ENCODE peak calls at places on chromosomes 16 and 17, in four cellular contexts. R, I, B and X are unnamed samples.
A peak's percentile ranks its signal among the peaks of the same experiment; 100 is the strongest.

GRCh38 chr16:84643677-84644076 is 4.6 kb upstream of the KLHL36 start:
- DNase-seq in I (no peak), B (no peak), R (no peak), X (no peak)

GRCh38 chr16:4376126-4376819 is 4.6 kb downstream of the VASN start:
- DNase-seq in R (no peak), B (no peak), I (peak; percentile 71), X (no peak)

GRCh38 chr17:69578385-69578936 is 164.0 kb downstream of the MAP2K6 start:
- DNase-seq in I (no peak), B (no peak), R (no peak), X (no peak)

GRCh38 chr16:49442805-49443204 is 69.2 kb downstream of the C16orf78 start:
- DNase-seq in R (no peak), I (no peak), B (no peak), X (no peak)

GRCh38 chr16:89200124-89200849 is at the start of gene SLC22A31:
- DNase-seq in R (no peak), B (no peak), I (no peak), X (peak; percentile 45)

GRCh38 chr17:74712756-74713155 is at the start of gene CD300LF:
- DNase-seq in B (no peak), R (no peak), I (no peak), X (peak; percentile 81)

GRCh38 chr17:38431343-38432145 is 3.3 kb downstream of the ARHGAP23 start:
- DNase-seq in R (no peak), I (no peak), B (no peak), X (no peak)

GRCh38 chr16:50797456-50797855 is 55.6 kb downstream of the CYLD start:
- DNase-seq in R (no peak), I (peak; percentile 34), B (no peak), X (no peak)

GRCh38 chr17:79607941-79608728 is 2.7 kb downstream of the RBFOX3 start:
- DNase-seq in R (no peak), I (peak; percentile 11), B (no peak), X (no peak)
- TF ChIP-seq CTCF in R (no peak), I (no peak), B (peak; percentile 21), X (no peak)

GRCh38 chr17:73646409-73647305 is 2.4 kb upstream of the SDK2 start:
- DNase-seq in B (peak; percentile 51), I (peak; percentile 40), R (no peak), X (no peak)
- TF ChIP-seq CTCF in B (peak; percentile 69), I (peak; percentile 50), R (peak; percentile 43), X (no peak)

GRCh38 chr16:57535680-57536305 is 578 bp downstream of the CCDC102A start:
- DNase-seq in B (peak; percentile 94), I (peak; percentile 92), R (peak; percentile 92), X (peak; percentile 73)
- TF ChIP-seq CTCF in B (peak; percentile 38), I (no peak), R (no peak), X (no peak)

GRCh38 chr17:49603238-49603637 is 27.6 kb downstream of the NXPH3 start:
- DNase-seq in R (no peak), B (no peak), I (no peak), X (no peak)

GRCh38 chr17:49602783-49603182 is 27.1 kb downstream of the NXPH3 start:
- DNase-seq in R (no peak), B (no peak), I (no peak), X (no peak)

GRCh38 chr17:49600949-49601348 is 25.3 kb downstream of the NXPH3 start:
- DNase-seq in R (no peak), I (no peak), B (no peak), X (no peak)

GRCh38 chr17:49604314-49604869 is 28.7 kb downstream of the NXPH3 start:
- DNase-seq in R (no peak), I (no peak), B (no peak), X (no peak)

DNA sequence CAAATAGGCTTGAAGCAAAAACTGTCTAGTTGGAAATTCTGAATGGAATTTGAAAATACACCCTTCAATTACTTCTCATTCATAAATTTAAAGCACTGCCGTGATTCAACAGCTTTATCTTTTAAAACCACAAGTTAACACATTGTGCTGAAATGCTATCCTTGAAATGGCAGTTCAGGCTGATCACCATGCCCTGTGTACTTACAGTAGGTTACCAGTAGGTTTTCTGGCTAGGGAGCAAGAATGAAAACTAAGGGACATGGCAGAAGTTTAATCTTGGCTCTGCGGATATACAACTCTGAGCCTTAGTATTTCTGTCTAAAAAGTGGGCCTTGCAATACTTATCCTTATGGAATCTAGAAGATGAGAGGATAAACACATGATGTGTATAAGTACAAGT is 28.0 kb downstream of the NXPH3 start:
- DNase-seq in I (peak; percentile 26), R (no peak), B (no peak), X (no peak)
- TF ChIP-seq CTCF in I (peak; percentile 30), R (no peak), B (peak; percentile 40), X (no peak)

GRCh38 chr16:16143941-16144340 is 79.4 kb downstream of the ABCC6 start:
- DNase-seq in I (no peak), B (no peak), R (no peak), X (no peak)

GRCh38 chr16:16141784-16142396 is 81.4 kb downstream of the ABCC6 start:
- DNase-seq in R (no peak), I (no peak), B (no peak), X (no peak)

GRCh38 chr16:16141141-16141540 is 82.2 kb downstream of the ABCC6 start:
- DNase-seq in I (no peak), B (no peak), R (no peak), X (no peak)

GRCh38 chr16:16144416-16144815 is 78.9 kb downstream of the ABCC6 start:
- DNase-seq in R (no peak), I (no peak), B (no peak), X (no peak)

GRCh38 chr16:16143038-16143763 is 80.1 kb downstream of the ABCC6 start:
- DNase-seq in R (no peak), I (peak; percentile 21), B (no peak), X (no peak)
- TF ChIP-seq CTCF in R (no peak), I (peak; percentile 52), B (peak; percentile 51), X (peak; percentile 52)

GRCh38 chr16:72246423-72246822 is 74.5 kb upstream of the PMFBP1 start:
- DNase-seq in B (no peak), R (no peak), I (no peak), X (no peak)

GRCh38 chr16:72242757-72243156 is 70.8 kb upstream of the PMFBP1 start:
- DNase-seq in I (no peak), R (no peak), B (no peak), X (no peak)

GRCh38 chr16:72247821-72248253 is 75.9 kb upstream of the PMFBP1 start:
- DNase-seq in B (no peak), R (no peak), I (peak; percentile 47), X (no peak)

GRCh38 chr16:72241930-72242329 is 70.0 kb upstream of the PMFBP1 start:
- DNase-seq in B (no peak), I (peak; percentile 79), R (no peak), X (no peak)

DNA sequence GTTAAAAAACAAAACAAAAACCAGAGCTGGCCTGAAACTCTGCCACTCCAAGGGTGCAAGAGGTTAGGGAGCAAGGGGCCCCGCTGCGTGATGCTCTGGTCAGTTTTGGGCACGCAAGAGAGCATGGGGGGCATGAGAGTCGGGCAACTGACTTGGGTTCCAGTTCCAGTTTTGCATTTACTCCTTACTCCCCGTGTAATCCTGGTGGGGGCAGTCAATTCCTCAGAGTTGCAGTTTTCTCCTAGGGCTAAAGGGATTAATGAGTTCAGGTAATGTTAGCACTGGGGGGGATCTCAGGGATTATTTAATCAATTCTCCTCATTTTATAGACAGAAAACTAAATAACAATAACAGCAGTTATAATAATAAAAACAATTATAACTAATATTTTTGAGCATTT is 72.9 kb upstream of the PMFBP1 start:
- DNase-seq in B (no peak), I (peak; percentile 17), R (no peak), X (no peak)
- TF ChIP-seq CTCF in B (no peak), I (peak; percentile 46), R (no peak), X (no peak)

GRCh38 chr16:71894229-71894920 is 956 bp upstream of the IST1 start:
- DNase-seq in I (peak; percentile 79), B (no peak), R (peak; percentile 43), X (peak; percentile 55)
- TF ChIP-seq CTCF in I (peak; percentile 25), B (no peak), R (no peak), X (no peak)

GRCh38 chr17:30554839-30555751 is 77.9 kb downstream of the GOSR1 start:
- DNase-seq in B (no peak), I (peak; percentile 22), R (no peak), X (no peak)
- TF ChIP-seq CTCF in B (no peak), I (peak; percentile 33), R (no peak), X (no peak)

GRCh38 chr17:78117027-78117981 is 11.3 kb downstream of the TMC6 start:
- DNase-seq in R (peak; percentile 33), I (no peak), B (no peak), X (peak; percentile 44)
- TF ChIP-seq CTCF in R (no peak), I (peak; percentile 39), B (peak; percentile 58), X (peak; percentile 15)

GRCh38 chr17:7304179-7304578 is 3.2 kb upstream of the EIF5A start:
- DNase-seq in B (no peak), I (no peak), R (no peak), X (no peak)
- TF ChIP-seq CTCF in B (no peak), I (no peak), R (no peak), X (no peak)